ENCODE peak calls at places on chromosomes 13 and 19, in seven cellular contexts. G is OCI-LY7; T is stimulated activated CD8-positive, alpha-beta memory T cell treated with anti-CD3 and anti-CD28 coated beads, Interleukin-4, amount 100 ng/mL, for 48 hours; D is effector memory CD4-positive, alpha-beta T cell; L is IMR-90; F is stimulated activated CD4-positive, alpha-beta T cell treated with anti-CD3 and anti-CD28 coated beads, Interleukin-2, amount 100 ng/mL, for 48 hours; J is lower leg skin. Q is an unnamed sample.

GRCh38 chr19:33580645-33581037 is 41.1 kb upstream of the CHST8 start:
- DNase-seq in J (no peak), D (no peak), L (no peak), G (no peak), T (no peak), F (no peak), Q (no peak)

GRCh38 chr19:33686687-33687541 is 65.2 kb downstream of the CHST8 start:
- DNase-seq in G (no peak), J (no peak), T (no peak), D (no peak), F (no peak), L (no peak), Q (no peak)

GRCh38 chr19:35491838-35492360 is 1.6 kb upstream of the KRTDAP start:
- DNase-seq in J (no peak), F (no peak), G (no peak), D (no peak), T (no peak), L (no peak), Q (no peak)

GRCh38 chr19:3268326-3268725 is 43.9 kb downstream of the CELF5 start:
- DNase-seq in G (no peak), F (no peak), D (no peak), J (no peak), T (no peak), L (no peak), Q (no peak)

GRCh38 chr13:91329736-91330135 is 17.8 kb upstream of the MIR17HG start:
- DNase-seq in J (no peak), D (no peak), T (no peak), F (no peak), L (no peak), G (no peak), Q (no peak)

GRCh38 chr19:3618811-3619630 is 7.6 kb downstream of the CACTIN start:
- DNase-seq in J (no peak), T (no peak), L (no peak), F (no peak), D (no peak), G (no peak), Q (no peak)

GRCh38 chr19:35454663-35455062 is 6.6 kb downstream of the FFAR2 start:
- DNase-seq in G (no peak), F (no peak), T (no peak), D (no peak), J (no peak), L (no peak), Q (no peak)

GRCh38 chr19:18208098-18208951 is 4.5 kb upstream of the RAB3A start:
- DNase-seq in G (peak), L (peak), D (no peak), F (peak), T (peak), J (no peak), Q (no peak)

Q was measured in LNCaP clone FGC.